ENCODE peak calls at places on chromosomes 1 and 21, in six cellular contexts. U is suprapubic skin, B is H1, K is stomach, Y is transverse colon, X is Panc1. W is an unnamed sample.
A peak's percentile ranks its signal among the peaks of the same experiment; 100 is the strongest.

GRCh38 chr1:173052681-173053196 is 2.0 kb upstream of the TNFSF18 start:
- DNase-seq in X (no peak), U (no peak), Y (no peak), B (no peak), K (no peak), W (peak; percentile 46)

GRCh38 chr1:18386591-18386990 is 94.1 kb upstream of the KLHDC7A start:
- DNase-seq in X (no peak), B (no peak), Y (no peak), U (no peak), K (no peak), W (no peak)

GRCh38 chr1:16208270-16208987 is 4.0 kb downstream of the ARHGEF19 start:
- DNase-seq in K (no peak), X (no peak), B (no peak), U (no peak), Y (no peak), W (no peak)

GRCh38 chr1:5455056-5455455 is 537.2 kb downstream of the NPHP4 start:
- DNase-seq in Y (no peak), B (no peak), X (no peak), K (no peak), U (no peak), W (no peak)

GRCh38 chr1:10292188-10292587 is 81.8 kb downstream of the KIF1B start:
- DNase-seq in K (no peak), U (no peak), B (no peak), Y (no peak), X (no peak), W (no peak)

GRCh38 chr1:85339089-85339488 is 62.7 kb upstream of the BCL10 start:
- DNase-seq in X (no peak), B (no peak), U (no peak), Y (no peak), K (no peak), W (no peak)

GRCh38 chr1:109235137-109235536 is 14.2 kb upstream of the CELSR2 start:
- DNase-seq in K (no peak), X (no peak), U (no peak), Y (no peak), B (no peak), W (no peak)

GRCh38 chr1:41435570-41436178 is 48.8 kb downstream of the EDN2 start:
- DNase-seq in Y (no peak), B (peak; percentile 74), X (no peak), U (no peak), K (no peak), W (no peak)

GRCh38 chr1:230048322-230048721 is 18.7 kb upstream of the GALNT2 start:
- DNase-seq in K (no peak), X (no peak), U (no peak), B (no peak), Y (no peak), W (no peak)

GRCh38 chr1:202162049-202162417 is 1.6 kb upstream of the PTPN7 start:
- DNase-seq in K (no peak), Y (peak; percentile 32), B (no peak), X (no peak), U (no peak), W (no peak)

GRCh38 chr1:171250263-171250662 is 2.0 kb downstream of the FMO1 start:
- DNase-seq in X (no peak), U (no peak), B (no peak), K (no peak), Y (no peak), W (no peak)

GRCh38 chr1:211621471-211622198 is 42.7 kb upstream of the SLC30A1 start:
- DNase-seq in U (no peak), K (no peak), B (no peak), X (no peak), Y (no peak), W (no peak)

GRCh38 chr1:111406325-111406768 is 21.2 kb downstream of the OVGP1 start:
- DNase-seq in K (peak; percentile 82), U (no peak), X (no peak), B (no peak), Y (peak; percentile 26), W (peak; percentile 91)

GRCh38 chr1:32142446-32143301 is 34.8 kb downstream of the KPNA6 start:
- DNase-seq in X (peak; percentile 28), U (peak; percentile 74), Y (peak; percentile 18), K (peak; percentile 31), B (no peak), W (peak; percentile 34)

GRCh38 chr1:33494929-33495328 is 22.5 kb downstream of the ZSCAN20 start:
- DNase-seq in K (no peak), U (no peak), Y (no peak), B (no peak), X (no peak), W (no peak)

GRCh38 chr1:106998431-106999002 is 58.0 kb upstream of the PRMT6 start:
- DNase-seq in U (no peak), X (no peak), Y (no peak), B (no peak), K (no peak), W (peak; percentile 71)

GRCh38 chr1:54240741-54241335 is 40.9 kb downstream of the MRPL37 start:
- DNase-seq in B (no peak), U (no peak), Y (no peak), K (no peak), X (no peak), W (no peak)

GRCh38 chr1:226064168-226064815 is 1.8 kb downstream of the H3-3A start:
- DNase-seq in B (no peak), K (peak; percentile 36), U (no peak), X (no peak), Y (no peak), W (no peak)

GRCh38 chr1:46030876-46031660 is 101.4 kb downstream of the PIK3R3 start:
- DNase-seq in K (no peak), Y (no peak), B (no peak), U (no peak), X (no peak), W (no peak)

GRCh38 chr1:206681359-206681758 is 3.3 kb upstream of the MAPKAPK2 start:
- DNase-seq in B (no peak), Y (no peak), X (no peak), K (no peak), U (no peak), W (no peak)
- TF ChIP-seq POLR2AphosphoS5 in B (no peak), Y (no peak), X (no peak), K (no peak), U (no peak), W (no peak)

GRCh38 chr1:71343686-71344416 is 263.0 kb upstream of the ZRANB2 start:
- DNase-seq in K (no peak), U (no peak), X (no peak), Y (no peak), B (no peak), W (no peak)

GRCh38 chr1:71339238-71339637 is 258.4 kb upstream of the ZRANB2 start:
- DNase-seq in U (no peak), X (no peak), K (no peak), Y (no peak), B (no peak), W (no peak)
- H3K9me3 ChIP-seq in U (peaks cover 8% of the 10 kb centered on the region), X (peaks cover 15% of the 10 kb centered on the region), K (peaks cover 25% of the 10 kb centered on the region), Y (peaks cover 9% of the 10 kb centered on the region), B (peaks cover 36% of the 10 kb centered on the region), W (no peaks in the 10 kb centered on the region)

DNA sequence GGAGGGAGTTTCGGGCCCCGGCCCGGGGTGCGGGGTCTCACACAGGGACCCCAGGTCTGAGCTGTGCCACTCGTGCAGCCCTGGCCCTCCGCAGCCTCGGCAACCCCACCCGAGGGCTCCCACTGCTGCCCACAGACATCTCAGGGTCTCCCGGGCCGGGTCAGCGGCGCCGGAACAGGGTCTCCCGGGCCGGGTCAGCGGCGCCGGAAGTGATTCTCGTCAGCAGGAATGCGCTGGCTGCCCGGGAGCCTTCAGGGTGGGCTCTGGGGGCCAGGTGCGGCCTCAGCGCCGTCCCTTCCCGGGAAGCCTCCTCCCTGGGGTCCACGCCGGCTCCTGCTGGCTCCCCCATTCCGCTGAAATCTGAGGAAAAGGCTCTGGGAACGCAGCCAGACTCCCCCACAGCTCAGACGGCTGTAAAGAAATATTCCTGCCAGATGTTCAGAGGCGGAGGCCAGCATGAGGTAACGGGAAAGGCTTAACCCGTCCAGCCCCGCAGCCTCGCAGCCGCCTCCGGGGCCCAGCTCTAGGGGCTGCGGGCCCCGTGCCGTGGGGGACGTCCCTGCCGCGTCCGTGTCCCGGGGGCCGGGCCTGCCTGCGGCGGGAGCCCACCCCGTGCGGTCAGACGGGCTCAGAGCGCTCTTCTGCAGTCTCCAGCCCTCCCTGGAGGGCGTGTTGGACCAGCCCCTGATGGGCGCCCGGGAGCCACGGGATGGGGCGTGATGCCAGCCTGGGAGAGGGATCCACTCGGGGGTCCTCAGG is 8.7 kb upstream of the COL6A1 start:
- DNase-seq in X (no peak), Y (peak; percentile 52), B (peak; percentile 71), U (peak; percentile 85), K (no peak), W (no peak)
- TF ChIP-seq CTCF in X (no peak), Y (no peak), B (no peak), U (no peak), K (no peak), W (no peak)

GRCh38 chr1:114756009-114756892 is 1.5 kb downstream of the CSDE1 start:
- DNase-seq in X (no peak), K (no peak), U (no peak), Y (no peak), B (no peak), W (no peak)

GRCh38 chr1:114756949-114757454 is 782 bp downstream of the CSDE1 start:
- DNase-seq in B (no peak), K (peak; percentile 32), Y (peak; percentile 32), U (peak; percentile 83), X (no peak), W (peak; percentile 13)

GRCh38 chr1:114755006-114755936 is 2.5 kb downstream of the CSDE1 start:
- DNase-seq in K (no peak), B (no peak), X (no peak), U (no peak), Y (no peak), W (no peak)

GRCh38 chr1:114758251-114758832 is 558 bp upstream of the CSDE1 start:
- DNase-seq in U (no peak), Y (no peak), B (no peak), X (no peak), K (no peak), W (no peak)

GRCh38 chr1:114757455-114758250 is at the start of gene CSDE1:
- DNase-seq in K (peak; percentile 98), Y (peak; percentile 98), X (peak; percentile 82), U (peak; percentile 99), B (peak; percentile 95), W (peak; percentile 97)
- TF ChIP-seq POLR2AphosphoS5 in K (peak; percentile 89), Y (no peak), X (peak; percentile 92), U (peak; percentile 66), B (peak; percentile 98), W (peak; percentile 96)